ENCODE peak calls at places on chromosomes 3 and 15, in five cellular contexts. One of them, this sample, is unnamed.

GRCh38 chr3:82954486-82954885 is 1193.0 kb upstream of the GBE1 start:
- DNase-seq in NAMALWA: no peak
- DNase-seq in adipocyte: no peak
- DNase-seq in A549: no peak
- DNase-seq in OCI-LY7: no peak
- DNase-seq in this sample: no peak

GRCh38 chr15:27077790-27078189 is 106.8 kb downstream of the GABRG3 start:
- DNase-seq in NAMALWA: no peak
- DNase-seq in adipocyte: no peak
- DNase-seq in A549: no peak
- DNase-seq in OCI-LY7: no peak
- DNase-seq in this sample: no peak

GRCh38 chr15:90782450-90782849 is 65.3 kb downstream of the BLM start:
- DNase-seq in NAMALWA: no peak
- DNase-seq in adipocyte: no peak
- DNase-seq in A549: no peak
- DNase-seq in OCI-LY7: no peak
- DNase-seq in this sample: no peak

GRCh38 chr3:40975711-40976121 is 223.6 kb upstream of the CTNNB1 start:
- DNase-seq in NAMALWA: no peak
- DNase-seq in adipocyte: no peak
- DNase-seq in A549: no peak
- DNase-seq in OCI-LY7: no peak
- DNase-seq in this sample: no peak

GRCh38 chr15:25134546-25134945 is 179.8 kb downstream of the SNRPN start:
- DNase-seq in NAMALWA: peak; percentile 13
- DNase-seq in adipocyte: peak; percentile 1
- DNase-seq in A549: no peak
- DNase-seq in OCI-LY7: no peak
- DNase-seq in this sample: no peak

GRCh38 chr15:64521726-64522164 is 61.4 kb downstream of the ZNF609 start:
- DNase-seq in NAMALWA: no peak
- DNase-seq in adipocyte: peak; percentile 75
- DNase-seq in A549: peak; percentile 30
- DNase-seq in OCI-LY7: no peak
- DNase-seq in this sample: no peak

GRCh38 chr3:166593776-166594175 is 756.6 kb upstream of the BCHE start:
- DNase-seq in NAMALWA: no peak
- DNase-seq in adipocyte: no peak
- DNase-seq in A549: no peak
- DNase-seq in OCI-LY7: no peak
- DNase-seq in this sample: no peak

GRCh38 chr15:68401496-68402431 is 30.2 kb downstream of the ITGA11 start:
- DNase-seq in NAMALWA: no peak
- DNase-seq in adipocyte: no peak
- DNase-seq in A549: no peak
- DNase-seq in OCI-LY7: no peak
- DNase-seq in this sample: no peak

GRCh38 chr3:148957586-148957985 is 33.8 kb upstream of the GYG1 start:
- DNase-seq in NAMALWA: peak; percentile 36
- DNase-seq in adipocyte: no peak
- DNase-seq in A549: no peak
- DNase-seq in OCI-LY7: peak; percentile 45
- DNase-seq in this sample: peak; percentile 26

GRCh38 chr3:45659661-45660566 is 29.3 kb upstream of the SACM1L start:
- DNase-seq in NAMALWA: peak; percentile 52
- DNase-seq in adipocyte: peak; percentile 91
- DNase-seq in A549: peak; percentile 65
- DNase-seq in OCI-LY7: peak; percentile 55
- DNase-seq in this sample: no peak

This sample was measured in GM12865.